ENCODE peak calls at places on chromosomes 12 and 14, in eight cellular contexts. S is GM12878, W is transverse colon, I is breast epithelium, U is HL-60, Q is esophagus muscularis mucosa, E is spleen, H is stomach. L is an unnamed sample. For H3K27me3, the result is how much of the 10 kb centered on the place peaks cover.

GRCh38 chr12:33650832-33651231 is 211.2 kb upstream of the SYT10 start:
- DNase-seq in S (no peak), W (no peak), I (no peak), U (no peak), Q (no peak), E (no peak), H (no peak), L (no peak)

GRCh38 chr14:104643306-104643705 is 38.7 kb upstream of the TMEM179 start:
- DNase-seq in S (no peak), W (no peak), I (no peak), U (no peak), Q (no peak), E (no peak), H (no peak), L (no peak)

GRCh38 chr12:22803725-22804124 is 178.8 kb downstream of the ETNK1 start:
- DNase-seq in S (no peak), W (no peak), I (no peak), U (no peak), Q (no peak), E (no peak), H (no peak), L (no peak)

GRCh38 chr12:42892702-42893101 is 303.2 kb upstream of the PRICKLE1 start:
- DNase-seq in S (no peak), W (no peak), I (no peak), U (no peak), Q (no peak), E (no peak), H (no peak), L (no peak)

GRCh38 chr12:112234303-112234702 is 108.9 kb downstream of the TRAFD1 start:
- DNase-seq in S (no peak), W (no peak), I (no peak), U (no peak), Q (no peak), E (no peak), H (no peak), L (no peak)

GRCh38 chr14:24426912-24427536 is 2.4 kb downstream of the CBLN3 start:
- DNase-seq in S (no peak), W (peak), I (no peak), U (no peak), Q (no peak), E (peak), H (peak), L (no peak)

GRCh38 chr14:57182760-57183503 is 85.8 kb downstream of the EXOC5 start:
- DNase-seq in S (no peak), W (no peak), I (no peak), U (no peak), Q (no peak), E (no peak), H (no peak), L (no peak)

GRCh38 chr14:44463386-44464004 is 43.6 kb downstream of the FSCB start:
- DNase-seq in S (no peak), W (no peak), I (no peak), U (no peak), Q (no peak), E (no peak), H (no peak), L (no peak)

GRCh38 chr14:38125484-38125912 is 82.2 kb upstream of the SSTR1 start:
- DNase-seq in S (no peak), W (no peak), I (no peak), U (no peak), Q (no peak), E (peak), H (no peak), L (no peak)

GRCh38 chr14:64844272-64844671 is 35.4 kb downstream of the SPTB start:
- DNase-seq in S (peak), W (no peak), I (no peak), U (peak), Q (no peak), E (no peak), H (no peak), L (no peak)

GRCh38 chr12:21296751-21297406 is 37.8 kb downstream of the SLCO1A2 start:
- DNase-seq in S (no peak), W (no peak), I (no peak), U (no peak), Q (no peak), E (no peak), H (no peak), L (no peak)

GRCh38 chr12:95963104-95963503 is 20.0 kb downstream of the AMDHD1 start:
- DNase-seq in S (no peak), W (no peak), I (no peak), U (peak), Q (no peak), E (no peak), H (no peak), L (no peak)

GRCh38 chr14:89386214-89386886 is 30.7 kb downstream of the FOXN3 start:
- DNase-seq in S (peak), W (no peak), I (no peak), U (no peak), Q (no peak), E (no peak), H (no peak), L (no peak)

GRCh38 chr14:26719514-26719913 is 121.7 kb upstream of the NOVA1 start:
- DNase-seq in S (no peak), W (no peak), I (no peak), U (no peak), Q (no peak), E (no peak), H (no peak), L (no peak)

GRCh38 chr12:90910958-90911357 is 44.0 kb downstream of the CCER1 start:
- DNase-seq in S (no peak), W (no peak), I (no peak), U (no peak), Q (no peak), E (no peak), H (no peak), L (no peak)

GRCh38 chr12:25332143-25332542 is 81.4 kb upstream of the KRAS start:
- DNase-seq in S (no peak), W (no peak), I (no peak), U (no peak), Q (no peak), E (no peak), H (no peak), L (no peak)

GRCh38 chr12:124507188-124508109 is 60.0 kb downstream of the NCOR2 start:
- DNase-seq in S (no peak), W (no peak), I (no peak), U (no peak), Q (no peak), E (no peak), H (no peak), L (no peak)

GRCh38 chr14:95040723-95041476 is 116.4 kb downstream of the DICER1 start:
- DNase-seq in S (no peak), W (no peak), I (no peak), U (no peak), Q (peak), E (peak), H (peak), L (no peak)

GRCh38 chr12:56256326-56256960 is 1.7 kb downstream of the ANKRD52 start:
- DNase-seq in S (no peak), W (no peak), I (no peak), U (no peak), Q (no peak), E (no peak), H (no peak), L (no peak)
- H3K4me3 ChIP-seq in S (no peak), W (no peak), I (no peak), U (no peak), Q (no peak), E (no peak), H (peak), L (no peak)

DNA sequence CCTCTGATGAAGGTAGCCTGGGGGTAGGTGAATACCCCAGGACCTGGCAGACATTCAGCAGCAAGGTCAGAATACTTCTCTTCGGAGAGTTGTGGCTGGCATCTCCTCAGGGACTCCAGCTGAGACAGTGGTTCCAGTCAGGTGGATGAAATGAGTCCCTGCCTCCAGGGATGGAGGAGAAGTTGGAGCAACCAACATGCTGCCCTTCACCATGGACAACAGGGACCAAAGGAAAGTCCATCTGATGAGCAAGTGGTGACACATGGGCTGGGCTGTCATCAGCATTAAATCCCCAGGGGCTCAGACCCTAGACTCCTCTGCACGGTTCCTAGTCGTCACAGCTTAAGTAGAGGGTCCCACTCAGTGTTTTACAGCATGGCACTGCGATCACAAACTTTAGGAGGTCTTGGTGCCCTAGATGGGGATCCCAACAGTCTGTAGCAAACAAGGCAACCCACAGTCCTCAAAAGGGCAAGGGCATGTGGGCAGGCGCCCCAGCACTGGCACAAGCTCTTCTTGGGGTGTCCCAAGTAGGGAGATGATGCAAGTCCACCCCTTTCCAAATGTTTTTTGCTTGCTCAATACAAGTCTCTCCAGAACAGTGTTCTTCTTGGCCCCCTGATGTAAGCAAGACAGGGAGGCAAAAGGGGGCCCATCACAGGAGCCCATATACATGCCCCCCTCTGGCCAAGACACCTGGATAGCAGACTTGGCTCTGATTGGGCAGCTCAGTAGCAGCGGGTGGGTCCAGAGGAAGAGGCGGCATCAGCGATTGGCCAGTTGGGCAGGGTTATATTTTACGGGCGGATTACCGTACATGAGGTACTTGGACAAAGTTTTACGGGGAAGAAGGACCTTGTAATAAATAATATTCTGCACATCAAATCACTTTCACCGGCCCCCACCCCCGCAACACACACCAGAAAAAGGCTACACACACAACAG is 10.8 kb upstream of the CDH24 start:
- DNase-seq in S (no peak), W (no peak), I (no peak), U (no peak), Q (no peak), E (no peak), H (no peak), L (no peak)
- H3K27me3 ChIP-seq in S (under half), W (under half), I (under half), U (under half), Q (under half), E (under half), H (under half), L (under half)

GRCh38 chr12:2264622-2265306 is 212.0 kb downstream of the CACNA1C start:
- DNase-seq in S (no peak), W (peak), I (peak), U (no peak), Q (no peak), E (no peak), H (no peak), L (no peak)
- TF ChIP-seq POLR2AphosphoS5 in S (no peak), W (peak), I (peak), U (no peak), Q (peak), E (no peak), H (peak), L (peak)

GRCh38 chr12:110818511-110818910 is 28.3 kb upstream of the CCDC63 start:
- DNase-seq in S (no peak), W (no peak), I (no peak), U (no peak), Q (no peak), E (no peak), H (no peak), L (no peak)

GRCh38 chr12:110816761-110817160 is 30.0 kb upstream of the CCDC63 start:
- DNase-seq in S (no peak), W (no peak), I (no peak), U (no peak), Q (no peak), E (no peak), H (no peak), L (no peak)

GRCh38 chr12:110821917-110822316 is 24.9 kb upstream of the CCDC63 start:
- DNase-seq in S (no peak), W (no peak), I (no peak), U (no peak), Q (no peak), E (no peak), H (no peak), L (no peak)

GRCh38 chr12:110819646-110820045 is 27.1 kb upstream of the CCDC63 start:
- DNase-seq in S (no peak), W (no peak), I (no peak), U (no peak), Q (no peak), E (no peak), H (no peak), L (no peak)

GRCh38 chr12:110819150-110819549 is 27.6 kb upstream of the CCDC63 start:
- DNase-seq in S (no peak), W (no peak), I (no peak), U (no peak), Q (no peak), E (no peak), H (no peak), L (no peak)
- H3K4me3 ChIP-seq in S (no peak), W (no peak), I (no peak), U (no peak), Q (no peak), E (no peak), H (no peak), L (no peak)

GRCh38 chr12:130146532-130146931 is 15.7 kb upstream of the FZD10 start:
- DNase-seq in S (no peak), W (no peak), I (no peak), U (no peak), Q (no peak), E (no peak), H (no peak), L (no peak)
- H3K27me3 ChIP-seq in S (under half), W (under half), I (under half), U (under half), Q (under half), E (under half), H (under half), L (under half)

GRCh38 chr12:6538420-6539275 is 4.3 kb downstream of the GAPDH start:
- DNase-seq in S (no peak), W (no peak), I (no peak), U (peak), Q (no peak), E (no peak), H (no peak), L (no peak)
- TF ChIP-seq POLR2AphosphoS5 in S (peak), W (no peak), I (no peak), U (peak), Q (no peak), E (peak), H (no peak), L (no peak)

DNA sequence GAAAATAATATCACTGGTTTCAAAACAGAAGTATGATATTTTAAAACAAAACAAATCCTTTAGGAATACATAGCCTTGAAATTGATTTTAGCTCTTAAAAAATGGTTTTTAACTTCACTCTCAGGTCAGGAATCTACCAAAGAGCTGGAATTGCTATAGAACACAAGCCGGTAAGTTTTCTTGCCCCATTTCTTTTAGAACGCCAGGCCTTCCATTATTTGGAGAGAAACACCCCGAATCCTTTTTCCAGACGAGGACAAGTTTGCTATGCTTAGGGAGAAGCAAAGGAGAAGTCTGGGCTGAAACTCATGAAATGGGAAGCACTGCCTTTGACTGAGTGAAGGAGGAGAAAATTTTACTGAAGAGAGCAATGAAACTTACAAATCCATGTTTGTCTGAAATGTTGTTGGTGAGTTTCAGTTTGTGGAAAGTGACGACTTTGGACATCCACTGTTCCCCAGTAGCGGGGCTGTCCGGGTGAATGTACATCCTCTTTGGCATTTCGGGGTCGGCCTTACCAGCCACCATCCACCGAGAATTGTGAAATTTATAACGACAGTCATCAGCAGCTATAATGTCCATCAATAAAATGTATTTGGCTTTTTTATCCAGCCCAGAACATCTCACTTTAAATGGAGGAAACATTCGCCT is 3.4 kb downstream of the TBX3 start:
- DNase-seq in S (no peak), W (no peak), I (no peak), U (no peak), Q (no peak), E (no peak), H (no peak), L (no peak)
- H3K4me3 ChIP-seq in S (no peak), W (peak), I (peak), U (no peak), Q (peak), E (peak), H (peak), L (peak)